ENCODE peak calls at places on chromosomes 12 and 14, in six cellular contexts. U is OCI-LY7, S is AG04450, I is lower lobe of right lung, P is psoas muscle, Y is endothelial cell of umbilical vein. F is an unnamed sample.
A peak's percentile ranks its signal among the peaks of the same experiment; 100 is the strongest.

GRCh38 chr14:72962829-72963312 is 36.6 kb downstream of the DCAF4 start:
- DNase-seq in U (no peak), S (peak; percentile 75), I (no peak), P (no peak), Y (peak; percentile 27), F (no peak)

GRCh38 chr12:69039881-69040280 is 106.9 kb upstream of the CPM start:
- DNase-seq in U (no peak), S (no peak), I (no peak), P (no peak), Y (no peak), F (no peak)

GRCh38 chr12:88753707-88754106 is 173.4 kb upstream of the KITLG start:
- DNase-seq in U (no peak), S (no peak), I (no peak), P (no peak), Y (no peak), F (no peak)

GRCh38 chr12:79366374-79366773 is 324.4 kb downstream of the PAWR start:
- DNase-seq in U (no peak), S (no peak), I (no peak), P (no peak), Y (no peak), F (no peak)

GRCh38 chr12:97211421-97211820 is 251.2 kb upstream of the RMST start:
- DNase-seq in U (no peak), S (no peak), I (no peak), P (no peak), Y (no peak), F (no peak)

GRCh38 chr12:82896979-82897378 is 210.3 kb downstream of the TMTC2 start:
- DNase-seq in U (no peak), S (no peak), I (no peak), P (no peak), Y (peak; percentile 8), F (no peak)

GRCh38 chr14:24065408-24065807 is 6.0 kb upstream of the CPNE6 start:
- DNase-seq in U (no peak), S (no peak), I (no peak), P (no peak), Y (no peak), F (no peak)

GRCh38 chr14:36928432-36928831 is 244.0 kb downstream of the SLC25A21 start:
- DNase-seq in U (no peak), S (no peak), I (no peak), P (no peak), Y (no peak), F (no peak)

GRCh38 chr12:74370608-74371216 is 166.9 kb upstream of the ATXN7L3B start:
- DNase-seq in U (no peak), S (no peak), I (no peak), P (no peak), Y (no peak), F (no peak)

GRCh38 chr12:109134186-109134917 is 18.0 kb downstream of the ACACB start:
- DNase-seq in U (no peak), S (no peak), I (no peak), P (peak; percentile 90), Y (no peak), F (no peak)

GRCh38 chr12:132788375-132789098 is 26.9 kb upstream of the ANKLE2 start:
- DNase-seq in U (no peak), S (no peak), I (no peak), P (no peak), Y (no peak), F (no peak)

GRCh38 chr12:116135209-116135930 is 142.1 kb downstream of the MED13L start:
- DNase-seq in U (no peak), S (no peak), I (no peak), P (no peak), Y (peak; percentile 87), F (no peak)

GRCh38 chr14:69580009-69580577 is 5.4 kb upstream of the CCDC177 start:
- DNase-seq in U (peak; percentile 57), S (peak; percentile 91), I (no peak), P (no peak), Y (peak; percentile 36), F (peak; percentile 66)

DNA sequence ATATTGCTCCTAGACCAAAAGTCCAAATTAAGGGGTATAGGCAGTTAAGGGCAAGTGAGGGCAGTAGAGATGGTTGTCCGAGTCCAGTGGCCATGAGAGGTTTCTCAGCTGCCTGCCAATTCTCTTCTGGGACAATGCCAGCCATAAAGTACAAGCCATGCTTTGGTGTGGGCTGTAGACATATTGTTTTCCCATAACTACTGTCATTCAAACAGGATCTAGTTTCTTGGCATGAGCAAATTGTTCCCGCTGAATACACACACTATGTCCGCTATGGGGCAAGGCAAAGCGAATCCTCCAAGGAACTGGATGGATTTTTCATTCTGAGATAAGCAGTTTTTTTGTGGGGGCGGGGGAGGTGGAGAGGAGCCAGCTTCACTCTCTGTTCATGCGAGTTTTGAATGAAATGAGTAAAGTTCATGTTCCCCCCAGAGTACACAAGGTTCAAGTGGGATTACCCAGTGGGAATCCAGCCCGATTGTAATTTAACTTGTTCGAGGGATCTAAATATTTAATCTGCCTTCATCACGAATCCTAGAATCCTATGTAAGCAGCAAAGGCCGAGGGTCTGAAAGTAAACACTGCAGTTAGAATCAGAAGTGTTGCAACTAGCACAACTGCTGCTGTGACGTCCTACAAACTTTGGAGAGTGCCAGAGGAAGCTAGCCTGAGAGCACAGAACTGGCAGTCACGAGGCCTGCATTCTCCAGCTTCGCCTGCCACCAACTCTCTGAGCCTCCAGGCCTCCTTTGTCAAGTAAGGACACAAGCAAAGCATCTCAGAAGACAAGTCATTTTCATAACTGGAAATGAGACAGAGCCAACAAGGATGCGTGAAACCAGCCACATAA is 137.0 kb downstream of the CRADD start:
- DNase-seq in U (no peak), S (peak; percentile 61), I (peak; percentile 74), P (peak; percentile 90), Y (peak; percentile 74), F (peak; percentile 94)
- H3K4me3 ChIP-seq in U (no peak overlapping the region), S (no peak overlapping the region), I (no peak overlapping the region), P (peak overlapping the region; percentile 58), Y (no peak overlapping the region), F (peak overlapping the region; percentile 17)

GRCh38 chr12:7650091-7650490 is 15.6 kb downstream of the APOBEC1 start:
- DNase-seq in U (no peak), S (no peak), I (no peak), P (no peak), Y (no peak), F (no peak)
- H3K27ac ChIP-seq in U (no peak overlapping the region), S (no peak overlapping the region), I (no peak overlapping the region), P (no peak overlapping the region), Y (no peak overlapping the region), F (no peak overlapping the region)

GRCh38 chr12:48183876-48184548 is 568 bp downstream of the CCDC184 start:
- DNase-seq in U (no peak), S (no peak), I (no peak), P (no peak), Y (no peak), F (no peak)

GRCh38 chr12:48182659-48183058 is 785 bp upstream of the CCDC184 start:
- DNase-seq in U (no peak), S (no peak), I (no peak), P (no peak), Y (no peak), F (no peak)

GRCh38 chr12:48183091-48183875 is at the start of gene CCDC184:
- DNase-seq in U (peak; percentile 85), S (no peak), I (peak; percentile 64), P (peak; percentile 74), Y (peak; percentile 82), F (peak; percentile 73)

GRCh38 chr12:48185181-48185919 is 1.9 kb downstream of the CCDC184 start:
- DNase-seq in U (no peak), S (no peak), I (no peak), P (no peak), Y (no peak), F (no peak)

GRCh38 chr12:48184549-48184922 is 1.1 kb downstream of the CCDC184 start:
- DNase-seq in U (no peak), S (no peak), I (no peak), P (no peak), Y (no peak), F (no peak)
- H3K4me3 ChIP-seq in U (no peak overlapping the region), S (no peak overlapping the region), I (peak overlapping the region; percentile 75), P (peak overlapping the region; percentile 74), Y (no peak overlapping the region), F (peak overlapping the region; percentile 42)

DNA sequence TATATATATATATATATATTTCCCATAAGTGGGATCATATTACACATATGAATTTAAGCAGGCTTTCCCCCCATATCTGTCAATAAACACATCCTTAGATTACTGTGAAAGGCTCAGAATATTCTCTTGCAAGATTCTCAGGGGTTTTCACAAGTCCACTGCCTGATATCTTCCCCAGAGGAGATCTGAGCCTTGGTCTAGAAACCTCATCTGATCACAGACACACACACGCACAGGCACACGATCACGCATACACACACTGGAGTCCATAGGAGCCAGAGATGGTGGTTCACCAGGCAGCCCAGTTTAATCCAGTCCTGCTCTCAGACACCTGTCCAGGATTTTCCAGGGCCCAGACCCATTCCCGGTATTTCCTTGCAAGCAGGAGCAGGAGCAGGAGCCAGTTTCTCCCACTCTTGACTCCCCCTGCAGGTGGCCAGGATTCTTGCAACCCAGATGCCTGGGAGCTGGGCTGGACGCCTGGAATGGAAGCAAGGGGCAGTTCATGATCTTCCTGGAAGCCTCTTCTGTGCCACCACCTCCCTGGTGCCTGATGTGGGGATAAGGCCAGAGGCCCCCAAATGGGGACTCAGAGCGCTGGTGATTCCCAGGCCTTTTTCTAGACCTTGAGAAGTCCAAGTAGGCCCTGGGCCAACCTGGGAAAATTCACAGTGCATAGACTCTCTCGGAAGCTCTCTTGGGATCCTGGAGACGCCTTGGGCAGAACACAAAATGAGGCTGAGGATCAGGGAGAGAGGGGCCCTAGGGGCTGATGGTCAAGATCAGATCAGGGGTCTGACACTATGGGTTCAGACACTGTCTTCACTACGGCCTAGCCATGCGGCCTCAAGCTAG is 16.5 kb upstream of the KRT78 start:
- DNase-seq in U (peak; percentile 25), S (peak; percentile 47), I (peak; percentile 68), P (peak; percentile 65), Y (peak; percentile 75), F (peak; percentile 75)
- H3K27ac ChIP-seq in U (no peak overlapping the region), S (no peak overlapping the region), I (no peak overlapping the region), P (no peak overlapping the region), Y (no peak overlapping the region), F (no peak overlapping the region)

GRCh38 chr12:46368138-46368537 is 4.4 kb downstream of the SLC38A2 start:
- DNase-seq in U (no peak), S (no peak), I (no peak), P (no peak), Y (peak; percentile 24), F (no peak)
- H3K4me3 ChIP-seq in U (no peak overlapping the region), S (peak overlapping the region; percentile 95), I (peak overlapping the region; percentile 90), P (peak overlapping the region; percentile 94), Y (no peak overlapping the region), F (peak overlapping the region; percentile 95)

F was measured in right atrium auricular region.